ENCODE peak calls at places on chromosome 3, in six cellular contexts. D, S, C, O, H and Z are unnamed samples.

GRCh38 chr3:32105291-32106131 is 909 bp upstream of the GPD1L start:
- DNase-seq in D (no peak), S (no peak), C (no peak), O (no peak), H (peak), Z (no peak)

GRCh38 chr3:148360046-148360445 is 337.7 kb upstream of the AGTR1 start:
- DNase-seq in D (no peak), S (no peak), C (no peak), O (no peak), H (no peak), Z (no peak)

GRCh38 chr3:76514836-76515235 is 525.1 kb upstream of the ROBO2 start:
- DNase-seq in D (no peak), S (no peak), C (no peak), O (no peak), H (no peak), Z (no peak)

GRCh38 chr3:127157181-127157828 is 35.6 kb upstream of the PRR23E start:
- DNase-seq in D (peak), S (no peak), C (no peak), O (no peak), H (no peak), Z (peak)

GRCh38 chr3:181872887-181873286 is 161.2 kb downstream of the SOX2 start:
- DNase-seq in D (no peak), S (no peak), C (no peak), O (no peak), H (no peak), Z (no peak)

GRCh38 chr3:55000546-55000945 is 72.7 kb upstream of the LRTM1 start:
- DNase-seq in D (no peak), S (no peak), C (no peak), O (no peak), H (peak), Z (peak)

GRCh38 chr3:9704343-9705322 is 1.0 kb downstream of the CPNE9 start:
- DNase-seq in D (peak), S (peak), C (peak), O (peak), H (peak), Z (peak)

GRCh38 chr3:8488877-8489865 is 12.5 kb upstream of the LMCD1 start:
- DNase-seq in D (no peak), S (no peak), C (no peak), O (no peak), H (no peak), Z (no peak)

GRCh38 chr3:134353831-134354611 is 20.2 kb downstream of the AMOTL2 start:
- DNase-seq in D (peak), S (no peak), C (no peak), O (no peak), H (no peak), Z (no peak)

GRCh38 chr3:101813817-101814440 is 34.9 kb downstream of the NXPE3 start:
- DNase-seq in D (no peak), S (no peak), C (no peak), O (peak), H (peak), Z (no peak)

GRCh38 chr3:178295257-178295912 is 240.9 kb upstream of the KCNMB2 start:
- DNase-seq in D (no peak), S (no peak), C (no peak), O (no peak), H (no peak), Z (no peak)

GRCh38 chr3:192915306-192915705 is 2.4 kb downstream of the MB21D2 start:
- DNase-seq in D (no peak), S (no peak), C (no peak), O (peak), H (peak), Z (no peak)

GRCh38 chr3:16508242-16508575 is 5.3 kb downstream of the RFTN1 start:
- DNase-seq in D (no peak), S (no peak), C (no peak), O (no peak), H (no peak), Z (peak)

GRCh38 chr3:62374375-62374876 is 1.1 kb upstream of the FEZF2 start:
- DNase-seq in D (no peak), S (no peak), C (no peak), O (peak), H (peak), Z (no peak)

GRCh38 chr3:190306513-190307163 is 15.6 kb downstream of the CLDN1 start:
- DNase-seq in D (no peak), S (peak), C (no peak), O (no peak), H (peak), Z (no peak)

GRCh38 chr3:72050048-72050632 is 265.2 kb upstream of the PROK2 start:
- DNase-seq in D (no peak), S (no peak), C (no peak), O (no peak), H (no peak), Z (no peak)

GRCh38 chr3:149234671-149235245 is 13.1 kb upstream of the CP start:
- DNase-seq in D (no peak), S (no peak), C (no peak), O (no peak), H (peak), Z (no peak)

GRCh38 chr3:88807471-88808090 is 299.8 kb upstream of the EPHA3 start:
- DNase-seq in D (no peak), S (no peak), C (no peak), O (no peak), H (peak), Z (no peak)

GRCh38 chr3:16975083-16975482 is 90.3 kb downstream of the PLCL2 start:
- DNase-seq in D (no peak), S (no peak), C (no peak), O (no peak), H (no peak), Z (no peak)

GRCh38 chr3:51959651-51960050 is 4.5 kb downstream of the GPR62 start:
- DNase-seq in D (no peak), S (no peak), C (no peak), O (no peak), H (no peak), Z (no peak)

GRCh38 chr3:62708642-62709041 is 166.6 kb downstream of the CADPS start:
- DNase-seq in D (no peak), S (no peak), C (no peak), O (peak), H (no peak), Z (peak)

GRCh38 chr3:187274977-187275338 is 16.6 kb downstream of the MASP1 start:
- DNase-seq in D (no peak), S (no peak), C (no peak), O (peak), H (peak), Z (no peak)

GRCh38 chr3:65200312-65200711 is 512.5 kb upstream of the ADAMTS9 start:
- DNase-seq in D (no peak), S (no peak), C (no peak), O (peak), H (no peak), Z (no peak)

GRCh38 chr3:159892801-159893200 is 95.8 kb upstream of the IL12A start:
- DNase-seq in D (no peak), S (no peak), C (no peak), O (no peak), H (no peak), Z (no peak)

GRCh38 chr3:181694805-181695660 is 16.7 kb upstream of the SOX2 start:
- DNase-seq in D (no peak), S (no peak), C (peak), O (peak), H (peak), Z (peak)

GRCh38 chr3:139388961-139389551 is 391 bp downstream of the COPB2 start:
- DNase-seq in D (peak), S (peak), C (no peak), O (peak), H (no peak), Z (no peak)

GRCh38 chr3:133895208-133896001 is at the start of gene RAB6B:
- DNase-seq in D (no peak), S (peak), C (peak), O (peak), H (peak), Z (peak)

GRCh38 chr3:124859025-124859424 is 28.1 kb downstream of the ITGB5 start:
- DNase-seq in D (no peak), S (no peak), C (peak), O (no peak), H (peak), Z (no peak)

GRCh38 chr3:69463546-69463945 is 77.7 kb upstream of the FRMD4B start:
- DNase-seq in D (no peak), S (no peak), C (no peak), O (no peak), H (peak), Z (no peak)

GRCh38 chr3:13243571-13243970 is 170.3 kb upstream of the IQSEC1 start:
- DNase-seq in D (no peak), S (no peak), C (no peak), O (no peak), H (no peak), Z (no peak)

GRCh38 chr3:153513236-153513635 is 351.2 kb downstream of the RAP2B start:
- DNase-seq in D (no peak), S (no peak), C (no peak), O (peak), H (peak), Z (no peak)

GRCh38 chr3:196639517-196640500 is at the start of gene NRROS:
- DNase-seq in D (peak), S (peak), C (peak), O (peak), H (peak), Z (peak)

GRCh38 chr3:36823806-36824205 is 59.5 kb upstream of the DCLK3 start:
- DNase-seq in D (no peak), S (no peak), C (no peak), O (no peak), H (no peak), Z (no peak)